ENCODE peak calls at places on chromosomes 1 and 21, in nine cellular contexts. G is caudate nucleus, J is kidney, V is AG04450, S is HCT116, A is SK-N-SH, K is RWPE1, X is foreskin keratinocyte, D is GM12878. C is an unnamed sample.

GRCh38 chr1:94092210-94092613 is 28.7 kb downstream of the ABCA4 start:
- DNase-seq in G (no peak), J (no peak), V (no peak), S (no peak), A (peak), K (no peak), X (no peak), D (no peak), C (no peak)

GRCh38 chr1:200224315-200224714 is 185.5 kb downstream of the ZNF281 start:
- DNase-seq in G (no peak), J (no peak), V (no peak), S (no peak), A (no peak), K (no peak), X (peak), D (no peak), C (no peak)

GRCh38 chr1:232134365-232134764 is 495.6 kb downstream of the SIPA1L2 start:
- DNase-seq in G (no peak), J (no peak), V (no peak), S (no peak), A (no peak), K (no peak), X (no peak), D (no peak), C (no peak)

GRCh38 chr1:54377040-54377691 is 29.0 kb downstream of the SSBP3 start:
- DNase-seq in G (no peak), J (no peak), V (no peak), S (no peak), A (no peak), K (no peak), X (peak), D (no peak), C (no peak)

GRCh38 chr1:117312453-117313138 is 54.7 kb upstream of the MAN1A2 start:
- DNase-seq in G (no peak), J (no peak), V (peak), S (peak), A (no peak), K (peak), X (peak), D (no peak), C (no peak)

GRCh38 chr1:185152187-185152767 is 4.5 kb downstream of the TRMT1L start:
- DNase-seq in G (no peak), J (no peak), V (no peak), S (no peak), A (no peak), K (no peak), X (peak), D (no peak), C (no peak)

GRCh38 chr1:93716974-93717373 is 35.3 kb upstream of the BCAR3 start:
- DNase-seq in G (no peak), J (no peak), V (no peak), S (no peak), A (no peak), K (peak), X (peak), D (no peak), C (no peak)

GRCh38 chr1:172976222-172977041 is 74.3 kb downstream of the TNFSF18 start:
- DNase-seq in G (no peak), J (no peak), V (no peak), S (no peak), A (no peak), K (peak), X (peak), D (no peak), C (no peak)

GRCh38 chr1:244347942-244348341 is 103.8 kb downstream of the ADSS2 start:
- DNase-seq in G (no peak), J (no peak), V (no peak), S (no peak), A (no peak), K (no peak), X (no peak), D (no peak), C (no peak)

GRCh38 chr21:43631411-43632107 is 27.7 kb downstream of the HSF2BP start:
- DNase-seq in G (no peak), J (no peak), V (no peak), S (no peak), A (no peak), K (no peak), X (no peak), D (no peak), C (no peak)

GRCh38 chr21:43632373-43632905 is 26.8 kb downstream of the HSF2BP start:
- DNase-seq in G (no peak), J (no peak), V (no peak), S (no peak), A (no peak), K (no peak), X (no peak), D (no peak), C (no peak)

GRCh38 chr21:43639470-43640178 is 19.7 kb downstream of the HSF2BP start:
- DNase-seq in G (no peak), J (no peak), V (peak), S (no peak), A (no peak), K (peak), X (peak), D (no peak), C (no peak)

GRCh38 chr21:43637530-43637929 is 21.8 kb downstream of the HSF2BP start:
- DNase-seq in G (no peak), J (no peak), V (no peak), S (no peak), A (no peak), K (no peak), X (no peak), D (no peak), C (no peak)

GRCh38 chr21:43634618-43635017 is 24.7 kb downstream of the HSF2BP start:
- DNase-seq in G (no peak), J (no peak), V (no peak), S (no peak), A (no peak), K (no peak), X (peak), D (no peak), C (no peak)
- H3K27ac ChIP-seq in G (no peak), J (no peak), V (no peak), S (no peak), A (no peak), K (no peak), X (no peak), D (no peak), C (no peak)

GRCh38 chr1:90850925-90851710 is 134.0 kb upstream of the BARHL2 start:
- DNase-seq in G (peak), J (peak), V (peak), S (peak), A (peak), K (peak), X (no peak), D (no peak), C (peak)
- H3K27ac ChIP-seq in G (no peak), J (no peak), V (no peak), S (peak), A (peak), K (no peak), X (no peak), D (no peak), C (no peak)

GRCh38 chr1:168408531-168409242 is 128.0 kb downstream of the TBX19 start:
- DNase-seq in G (no peak), J (no peak), V (no peak), S (peak), A (no peak), K (peak), X (peak), D (peak), C (no peak)
- H3K27ac ChIP-seq in G (no peak), J (no peak), V (no peak), S (peak), A (no peak), K (no peak), X (no peak), D (no peak), C (no peak)

GRCh38 chr1:25918615-25919014 is 12.4 kb upstream of the STMN1 start:
- DNase-seq in G (no peak), J (no peak), V (no peak), S (no peak), A (no peak), K (no peak), X (no peak), D (no peak), C (no peak)

GRCh38 chr1:25922064-25922632 is 15.9 kb upstream of the STMN1 start:
- DNase-seq in G (no peak), J (no peak), V (no peak), S (no peak), A (no peak), K (no peak), X (no peak), D (no peak), C (no peak)

GRCh38 chr1:25924454-25924853 is 18.2 kb upstream of the STMN1 start:
- DNase-seq in G (no peak), J (no peak), V (no peak), S (no peak), A (no peak), K (no peak), X (no peak), D (no peak), C (no peak)

GRCh38 chr1:25926731-25927496 is 20.7 kb upstream of the STMN1 start:
- DNase-seq in G (peak), J (no peak), V (no peak), S (no peak), A (peak), K (no peak), X (no peak), D (no peak), C (no peak)

GRCh38 chr1:25922633-25923567 is 16.7 kb upstream of the STMN1 start:
- DNase-seq in G (peak), J (peak), V (no peak), S (no peak), A (no peak), K (no peak), X (peak), D (no peak), C (peak)
- H3K27ac ChIP-seq in G (peak), J (peak), V (no peak), S (no peak), A (no peak), K (peak), X (no peak), D (no peak), C (peak)

GRCh38 chr1:65435987-65436386 is 15.5 kb downstream of the LEPR start:
- DNase-seq in G (no peak), J (no peak), V (no peak), S (no peak), A (no peak), K (no peak), X (peak), D (no peak), C (no peak)

GRCh38 chr1:65434760-65435159 is 14.3 kb downstream of the LEPR start:
- DNase-seq in G (no peak), J (no peak), V (no peak), S (no peak), A (no peak), K (no peak), X (peak), D (no peak), C (no peak)

GRCh38 chr1:65431111-65431705 is 10.7 kb downstream of the LEPR start:
- DNase-seq in G (no peak), J (no peak), V (no peak), S (no peak), A (peak), K (no peak), X (no peak), D (no peak), C (no peak)

GRCh38 chr1:65432918-65433317 is 12.4 kb downstream of the LEPR start:
- DNase-seq in G (no peak), J (no peak), V (no peak), S (no peak), A (no peak), K (no peak), X (no peak), D (no peak), C (no peak)

DNA sequence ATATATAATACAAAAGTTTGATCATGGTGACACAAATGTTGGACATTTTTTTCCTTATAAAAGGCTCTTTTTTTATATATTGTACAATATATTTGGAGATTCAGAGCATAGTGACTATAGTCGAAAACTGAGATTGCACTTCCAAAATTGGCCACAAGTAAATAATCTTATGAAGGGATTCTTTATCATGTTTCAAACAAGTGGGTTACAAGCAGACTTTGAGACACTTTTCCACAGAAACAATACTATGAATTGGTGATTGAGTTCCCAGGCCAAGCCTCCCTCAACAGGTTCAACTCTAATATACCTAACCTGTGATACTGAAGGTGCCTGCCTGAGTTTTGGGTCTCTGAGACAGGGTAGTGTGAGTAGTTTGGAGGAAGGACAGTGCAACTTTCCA is 13.8 kb downstream of the LEPR start:
- DNase-seq in G (no peak), J (no peak), V (no peak), S (no peak), A (no peak), K (no peak), X (no peak), D (no peak), C (no peak)
- H3K27ac ChIP-seq in G (no peak), J (no peak), V (no peak), S (no peak), A (no peak), K (no peak), X (no peak), D (no peak), C (no peak)

DNA sequence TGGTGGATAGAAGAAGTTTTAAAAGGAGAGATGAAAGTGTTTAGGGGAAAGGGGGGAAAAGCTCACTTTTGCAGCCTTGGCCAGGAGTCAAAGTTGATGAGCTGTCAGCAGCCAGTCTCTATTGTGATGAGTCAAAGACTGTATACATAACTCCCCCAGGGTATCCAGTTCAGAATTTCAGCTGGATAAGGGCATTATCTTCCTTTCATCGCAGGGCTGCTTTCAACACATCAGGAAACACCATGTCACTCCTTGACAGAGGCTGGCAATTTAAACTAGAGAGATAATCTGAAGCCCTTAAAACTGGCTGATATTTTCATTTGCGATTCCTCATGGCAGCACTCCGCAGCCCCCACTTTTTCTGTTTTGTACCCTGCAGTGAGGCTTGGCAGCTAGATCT is 328.5 kb downstream of the TBX15 start:
- DNase-seq in G (no peak), J (no peak), V (no peak), S (no peak), A (no peak), K (no peak), X (no peak), D (no peak), C (no peak)
- H3K27ac ChIP-seq in G (no peak), J (no peak), V (no peak), S (no peak), A (no peak), K (no peak), X (no peak), D (no peak), C (no peak)

GRCh38 chr1:34477632-34478141 is 277.2 kb upstream of the GJB5 start:
- DNase-seq in G (no peak), J (no peak), V (no peak), S (no peak), A (no peak), K (no peak), X (no peak), D (no peak), C (no peak)
- H3K27ac ChIP-seq in G (no peak), J (no peak), V (no peak), S (no peak), A (no peak), K (no peak), X (no peak), D (no peak), C (no peak)

GRCh38 chr1:187630653-187631380 is 802.1 kb downstream of the PLA2G4A start:
- DNase-seq in G (no peak), J (no peak), V (no peak), S (no peak), A (no peak), K (no peak), X (peak), D (no peak), C (no peak)
- H3K27ac ChIP-seq in G (no peak), J (no peak), V (no peak), S (no peak), A (no peak), K (no peak), X (no peak), D (no peak), C (no peak)

GRCh38 chr1:85330206-85330605 is 53.8 kb upstream of the BCL10 start:
- DNase-seq in G (no peak), J (no peak), V (peak), S (peak), A (no peak), K (peak), X (peak), D (no peak), C (no peak)
- H3K27ac ChIP-seq in G (no peak), J (peak), V (peak), S (peak), A (peak), K (peak), X (peak), D (no peak), C (peak)

C was measured in left lung.